ENCODE peak calls at places on chromosomes 13 and 19, in five cellular contexts. E, N, L, X and K are unnamed samples.

GRCh38 chr13:75279834-75280369 is 202.1 kb downstream of the TBC1D4 start:
- DNase-seq in E (no peak), N (no peak), L (no peak), X (no peak), K (no peak)

GRCh38 chr19:47179643-47180310 is 49.1 kb downstream of the SAE1 start:
- DNase-seq in E (no peak), N (no peak), L (no peak), X (no peak), K (no peak)

GRCh38 chr13:85930108-85930507 is 130.9 kb upstream of the SLITRK6 start:
- DNase-seq in E (no peak), N (no peak), L (no peak), X (no peak), K (no peak)

GRCh38 chr13:68170961-68171360 is 940.8 kb upstream of the PCDH9 start:
- DNase-seq in E (no peak), N (no peak), L (no peak), X (no peak), K (no peak)

GRCh38 chr13:36818483-36819063 is 449 bp upstream of the RFXAP start:
- DNase-seq in E (no peak), N (no peak), L (no peak), X (no peak), K (peak)

GRCh38 chr19:16791942-16792341 is 37.3 kb upstream of the SIN3B start:
- DNase-seq in E (no peak), N (no peak), L (no peak), X (peak), K (no peak)

GRCh38 chr19:55209430-55210119 is at the start of gene PTPRH:
- DNase-seq in E (no peak), N (no peak), L (no peak), X (no peak), K (no peak)

GRCh38 chr13:38262211-38262610 is 87.4 kb upstream of the UFM1 start:
- DNase-seq in E (no peak), N (no peak), L (no peak), X (no peak), K (no peak)

GRCh38 chr13:79435549-79435948 is 29.5 kb upstream of the RBM26 start:
- DNase-seq in E (no peak), N (no peak), L (no peak), X (peak), K (peak)

GRCh38 chr19:42363614-42364346 is 26.3 kb downstream of the CNFN start:
- DNase-seq in E (no peak), N (no peak), L (no peak), X (no peak), K (no peak)

GRCh38 chr19:6556043-6556449 is 25.2 kb downstream of the TNFSF9 start:
- DNase-seq in E (no peak), N (no peak), L (no peak), X (no peak), K (no peak)

GRCh38 chr13:65932587-65933239 is 1297.4 kb downstream of the PCDH9 start:
- DNase-seq in E (no peak), N (no peak), L (no peak), X (peak), K (peak)

GRCh38 chr13:48682452-48682851 is 28.7 kb downstream of the CYSLTR2 start:
- DNase-seq in E (no peak), N (no peak), L (no peak), X (no peak), K (no peak)

GRCh38 chr13:50358221-50358620 is 343.0 kb downstream of the KCNRG start:
- DNase-seq in E (no peak), N (no peak), L (no peak), X (no peak), K (no peak)

GRCh38 chr19:38654478-38655079 is 7.1 kb downstream of the ACTN4 start:
- DNase-seq in E (no peak), N (no peak), L (no peak), X (no peak), K (peak)

GRCh38 chr19:10858204-10858828 is 10.1 kb downstream of the C19orf38 start:
- DNase-seq in E (no peak), N (no peak), L (no peak), X (no peak), K (peak)

GRCh38 chr13:91154553-91154952 is 192.9 kb upstream of the MIR17HG start:
- DNase-seq in E (no peak), N (no peak), L (no peak), X (peak), K (peak)

GRCh38 chr19:28264556-28264955 is 948.4 kb downstream of the UQCRFS1 start:
- DNase-seq in E (no peak), N (no peak), L (no peak), X (no peak), K (no peak)

GRCh38 chr13:48942131-48942530 is 33.6 kb upstream of the FNDC3A start:
- DNase-seq in E (no peak), N (no peak), L (no peak), X (peak), K (peak)

GRCh38 chr19:40588110-40588854 is 11.6 kb downstream of the SHKBP1 start:
- DNase-seq in E (peak), N (no peak), L (no peak), X (no peak), K (peak)

GRCh38 chr19:1489463-1489971 is 633 bp downstream of the PCSK4 start:
- DNase-seq in E (no peak), N (no peak), L (no peak), X (no peak), K (no peak)

GRCh38 chr13:37109080-37109678 is 3.7 kb upstream of the CSNK1A1L start:
- DNase-seq in E (no peak), N (peak), L (no peak), X (peak), K (peak)

GRCh38 chr13:106709509-106709908 is 141.6 kb upstream of the ARGLU1 start:
- DNase-seq in E (no peak), N (no peak), L (no peak), X (no peak), K (no peak)

DNA sequence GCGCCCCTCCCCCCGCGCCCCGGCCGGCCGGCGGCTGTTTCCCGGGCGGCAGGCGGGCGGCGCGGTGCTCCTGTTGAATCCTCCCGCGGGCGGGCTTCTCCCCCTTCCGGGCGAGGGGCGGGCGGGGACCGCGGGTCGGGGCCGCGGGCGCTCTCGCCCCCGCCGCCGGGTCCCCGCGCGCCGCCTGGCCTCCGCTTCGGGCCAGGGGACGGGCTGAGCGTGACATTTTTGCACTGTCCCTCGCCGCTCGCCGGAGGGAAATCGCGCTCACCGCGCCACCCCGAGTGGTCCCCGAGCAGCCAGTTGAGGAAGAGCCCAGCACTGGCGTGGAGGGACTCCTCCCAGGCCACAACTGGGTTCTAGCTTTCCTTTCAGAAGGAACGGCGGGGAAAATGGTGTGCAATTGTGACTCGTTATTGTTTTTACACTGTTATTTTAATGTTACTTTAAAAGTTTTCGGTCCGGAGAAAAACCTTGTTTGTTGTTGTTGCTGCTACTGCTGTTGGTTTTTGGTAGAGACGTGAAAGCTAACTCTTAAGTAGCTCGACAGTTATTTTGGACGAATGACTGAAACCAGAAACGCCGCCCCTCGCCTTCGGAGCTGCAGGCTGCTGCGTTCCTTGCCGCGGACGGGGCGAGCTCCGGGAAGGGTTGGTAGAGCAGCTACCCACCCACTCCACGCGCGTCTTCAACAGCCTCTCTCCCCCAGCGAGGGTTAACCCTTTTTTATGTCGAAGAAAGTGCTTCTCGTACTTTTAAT is 942 bp downstream of the PDS5B start:
- DNase-seq in E (peak), N (peak), L (no peak), X (peak), K (peak)
- H2BK120ac ChIP-seq in E (no peak), N (no peak), L (no peak), X (no peak), K (peak)

DNA sequence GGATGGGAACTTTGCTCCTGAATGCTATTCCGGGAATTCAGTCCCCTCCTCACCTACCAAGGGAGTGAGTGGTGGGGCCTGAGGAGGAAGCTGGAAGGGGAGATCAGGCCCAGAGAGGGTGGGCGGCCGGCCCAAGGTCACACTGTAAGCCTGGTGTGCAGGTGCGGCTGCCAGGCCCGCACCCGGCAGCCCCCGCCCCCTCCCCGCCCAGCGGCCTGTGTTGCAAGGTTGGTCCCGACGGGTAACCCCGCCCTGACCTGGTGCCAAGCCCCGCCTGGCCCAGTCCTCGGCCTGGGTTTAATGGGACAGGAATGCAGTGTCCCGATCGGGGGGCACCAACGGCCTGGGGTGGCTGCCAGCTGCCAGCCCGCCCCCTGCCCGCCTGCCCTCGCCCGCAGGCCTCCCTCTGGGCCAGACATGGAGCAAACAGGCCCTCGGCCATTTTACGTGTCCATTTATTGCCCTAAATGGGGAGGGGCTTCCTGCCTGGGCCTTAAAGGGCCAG is 5.5 kb downstream of the ZBTB7A start:
- DNase-seq in E (peak), N (no peak), L (no peak), X (peak), K (no peak)
- H3K27ac ChIP-seq in E (no peak), N (no peak), L (no peak), X (peak), K (no peak)

GRCh38 chr13:30785146-30785845 is 50.0 kb downstream of the ALOX5AP start:
- DNase-seq in E (no peak), N (no peak), L (no peak), X (no peak), K (no peak)
- H2BK12ac ChIP-seq in E (no peak), N (no peak), L (no peak), X (no peak), K (peak)

GRCh38 chr19:49766007-49766937 is 529 bp upstream of the AP2A1 start:
- DNase-seq in E (peak), N (peak), L (peak), X (peak), K (peak)
- H2BK120ac ChIP-seq in E (peak), N (no peak), L (peak), X (peak), K (peak)

GRCh38 chr13:74221752-74222151 is 87.5 kb upstream of the KLF12 start:
- DNase-seq in E (no peak), N (no peak), L (no peak), X (peak), K (no peak)

GRCh38 chr13:74230984-74231443 is 96.8 kb upstream of the KLF12 start:
- DNase-seq in E (no peak), N (no peak), L (no peak), X (no peak), K (no peak)

GRCh38 chr13:74227476-74228158 is 93.4 kb upstream of the KLF12 start:
- DNase-seq in E (no peak), N (no peak), L (no peak), X (no peak), K (no peak)

GRCh38 chr13:74229242-74229641 is 95.0 kb upstream of the KLF12 start:
- DNase-seq in E (no peak), N (no peak), L (no peak), X (no peak), K (no peak)

DNA sequence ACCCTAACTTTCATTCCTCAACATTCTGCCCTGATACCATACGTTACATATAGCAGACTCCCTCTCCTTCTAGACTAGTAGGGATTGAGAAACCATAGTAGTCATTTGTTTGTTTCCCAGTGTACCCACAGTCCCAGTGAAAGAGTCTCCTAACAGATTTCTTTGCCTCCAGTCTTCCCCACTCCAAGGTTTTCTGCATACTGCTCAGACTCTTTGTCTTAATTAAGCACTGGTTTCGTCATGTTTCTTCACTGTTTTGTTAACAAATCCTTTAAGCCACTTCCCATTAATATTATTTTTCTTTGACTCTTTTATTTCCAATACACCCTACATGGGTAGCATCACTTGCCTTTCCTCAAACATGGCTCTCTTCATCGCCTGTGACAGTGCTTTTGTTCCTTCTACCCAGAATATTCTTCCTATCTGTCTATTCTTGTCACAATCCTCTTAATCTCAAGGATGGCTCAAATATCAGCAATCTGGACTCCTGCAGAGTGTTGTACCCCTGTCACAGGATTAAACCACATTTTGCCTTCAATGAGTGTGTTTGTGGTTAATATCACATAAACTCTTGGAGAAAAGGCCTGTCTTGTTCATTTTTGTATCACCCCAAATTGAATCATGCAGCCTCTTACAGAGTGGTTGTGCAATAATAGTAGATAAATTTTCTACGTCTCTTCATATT is 92.7 kb upstream of the KLF12 start:
- DNase-seq in E (no peak), N (no peak), L (no peak), X (no peak), K (no peak)
- H3K27ac ChIP-seq in E (no peak), N (no peak), L (no peak), X (no peak), K (peak)

DNA sequence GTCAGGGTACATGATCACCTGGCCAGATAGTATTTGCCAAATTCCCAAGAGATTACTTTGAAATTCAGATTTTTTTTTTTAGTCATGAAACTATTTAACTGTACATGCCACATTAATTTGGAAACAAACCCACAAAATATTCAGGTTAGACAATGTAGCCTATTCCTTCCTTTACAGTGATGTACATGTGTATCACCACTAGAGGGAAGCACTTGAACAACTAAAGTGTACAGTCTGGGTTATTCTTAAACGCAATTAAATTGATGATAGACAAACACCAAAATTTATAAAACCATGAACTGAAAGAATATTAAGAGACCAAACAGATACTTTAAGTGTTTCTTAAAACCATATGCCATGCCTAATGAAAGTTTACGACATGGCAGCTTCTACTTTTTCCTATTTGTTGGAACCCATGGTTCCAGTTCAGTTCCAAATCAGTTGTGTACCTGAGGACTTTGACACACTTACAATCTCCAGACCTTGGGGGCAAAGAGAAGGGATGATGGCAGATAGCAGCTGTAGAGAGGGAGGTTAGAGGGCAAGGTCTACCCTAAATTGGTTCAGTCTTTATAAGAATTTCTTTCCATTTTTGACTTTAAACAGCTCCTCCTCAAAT is 52.8 kb downstream of the TNFSF13B start:
- DNase-seq in E (no peak), N (peak), L (no peak), X (peak), K (peak)
- H2BK12ac ChIP-seq in E (no peak), N (no peak), L (no peak), X (no peak), K (no peak)

DNA sequence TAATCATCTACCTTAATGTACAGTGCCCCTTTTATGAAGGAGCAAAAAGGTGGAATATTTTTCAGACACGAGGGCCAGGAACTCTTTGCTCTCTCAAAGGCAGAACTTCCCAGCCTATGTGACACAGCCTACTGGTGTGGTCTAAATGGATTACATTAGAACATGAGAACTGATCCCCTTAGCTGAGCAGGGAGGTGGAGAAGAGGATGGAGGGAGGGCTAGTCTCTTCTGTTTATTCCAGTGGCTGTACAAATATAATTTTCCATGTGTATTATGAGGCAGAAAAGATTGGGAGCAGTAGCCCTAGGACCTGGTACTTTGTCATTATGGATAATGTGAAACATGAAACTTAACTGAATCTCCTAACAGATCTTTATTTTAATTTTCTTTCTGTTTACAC is 82.1 kb downstream of the WDFY2 start:
- DNase-seq in E (no peak), N (no peak), L (no peak), X (no peak), K (no peak)
- H2BK120ac ChIP-seq in E (no peak), N (no peak), L (no peak), X (no peak), K (no peak)